ENCODE peak calls at places on chromosome 17, in nine cellular contexts. C is H9, R is Calu3, A is bronchial epithelial cell, N is type B pancreatic cell, P is endodermal cell, E is cardiac muscle cell, U is transverse colon, Q is AG04449. O is an unnamed sample.

GRCh38 chr17:59754547-59754946 is 47.1 kb downstream of the VMP1 start:
- DNase-seq in C (no peak), R (peak; percentile 21), A (peak; percentile 98), N (no peak), P (no peak), E (no peak), U (no peak), Q (peak; percentile 92), O (no peak)

GRCh38 chr17:14038206-14038605 is 31.1 kb upstream of the COX10 start:
- DNase-seq in C (no peak), R (no peak), A (peak; percentile 2), N (no peak), P (no peak), E (no peak), U (no peak), Q (peak; percentile 44), O (no peak)

GRCh38 chr17:17153709-17154108 is 52.4 kb downstream of the PLD6 start:
- DNase-seq in C (no peak), R (no peak), A (no peak), N (no peak), P (no peak), E (no peak), U (no peak), Q (no peak), O (no peak)

GRCh38 chr17:12522743-12523181 is 142.9 kb upstream of the MYOCD start:
- DNase-seq in C (no peak), R (peak; percentile 27), A (peak; percentile 72), N (no peak), P (peak; percentile 57), E (peak; percentile 58), U (peak; percentile 51), Q (peak; percentile 59), O (no peak)

GRCh38 chr17:65228734-65229390 is 91.7 kb downstream of the RGS9 start:
- DNase-seq in C (no peak), R (no peak), A (peak; percentile 49), N (no peak), P (peak; percentile 67), E (peak; percentile 4), U (no peak), Q (no peak), O (peak; percentile 80)

GRCh38 chr17:28385037-28385797 is 13.7 kb downstream of the SARM1 start:
- DNase-seq in C (peak; percentile 62), R (peak; percentile 61), A (no peak), N (no peak), P (peak; percentile 55), E (no peak), U (peak; percentile 42), Q (no peak), O (no peak)

GRCh38 chr17:19733953-19734526 is 14.1 kb downstream of the ALDH3A1 start:
- DNase-seq in C (no peak), R (no peak), A (no peak), N (no peak), P (no peak), E (no peak), U (peak; percentile 37), Q (no peak), O (no peak)

GRCh38 chr17:8005951-8006730 is 3.7 kb downstream of the GUCY2D start:
- DNase-seq in C (no peak), R (no peak), A (no peak), N (no peak), P (no peak), E (no peak), U (no peak), Q (no peak), O (peak; percentile 60)

GRCh38 chr17:12996357-12996756 is 21.5 kb downstream of the ELAC2 start:
- DNase-seq in C (no peak), R (no peak), A (no peak), N (no peak), P (no peak), E (no peak), U (no peak), Q (no peak), O (no peak)

GRCh38 chr17:50663812-50664374 is 29.2 kb downstream of the ABCC3 start:
- DNase-seq in C (no peak), R (no peak), A (no peak), N (no peak), P (no peak), E (no peak), U (no peak), Q (no peak), O (no peak)

GRCh38 chr17:78706271-78706915 is 75.7 kb downstream of the CYTH1 start:
- DNase-seq in C (no peak), R (peak; percentile 44), A (peak; percentile 98), N (no peak), P (peak; percentile 14), E (no peak), U (peak; percentile 20), Q (no peak), O (peak; percentile 78)

GRCh38 chr17:57243171-57243622 is 13.1 kb upstream of the MSI2 start:
- DNase-seq in C (peak; percentile 87), R (peak; percentile 65), A (peak; percentile 53), N (no peak), P (peak; percentile 93), E (peak; percentile 73), U (peak; percentile 79), Q (peak; percentile 1), O (peak; percentile 81)
- TF ChIP-seq CTCF in C (peak; percentile 100), R (peak; percentile 94), A (peak; percentile 100), N (peak; percentile 99), P (peak; percentile 99), E (peak; percentile 100), U (peak; percentile 99), Q (peak; percentile 99), O (peak; percentile 100)

DNA sequence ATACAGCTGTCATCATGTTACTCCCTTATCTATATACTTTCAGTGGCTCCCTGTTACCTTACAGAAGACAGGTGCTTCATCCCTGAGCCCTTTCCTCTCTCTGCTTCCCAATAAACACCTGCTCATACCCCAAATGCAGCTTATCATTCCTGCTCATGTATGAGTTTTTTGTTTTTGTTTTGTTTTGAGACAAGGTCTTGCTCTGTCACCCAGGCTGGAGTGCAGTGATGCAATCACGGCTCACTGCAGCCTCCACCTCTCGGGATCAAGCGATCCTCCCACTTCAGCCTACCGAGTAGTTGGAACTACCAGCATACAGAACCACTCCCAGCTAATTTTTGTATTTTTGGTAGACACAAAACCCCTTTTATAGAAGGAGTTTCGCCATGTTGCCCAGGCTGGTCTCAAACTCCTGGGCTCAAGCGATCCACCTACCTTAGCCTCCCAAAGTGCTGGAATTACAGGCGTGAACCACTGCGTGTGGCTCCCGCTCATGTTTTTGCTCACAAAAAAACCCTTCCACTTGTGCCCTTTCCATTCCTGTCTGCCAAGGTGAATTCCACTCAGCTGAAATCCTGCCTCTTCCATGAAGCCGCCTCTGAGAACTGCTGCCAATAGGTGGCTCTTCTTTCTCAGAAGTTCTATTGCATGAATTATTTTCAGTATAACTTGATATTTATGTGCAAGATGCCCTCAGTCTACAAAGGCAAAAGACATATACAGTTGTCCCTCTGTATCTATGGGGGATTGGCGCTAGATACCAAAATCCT is 7.9 kb upstream of the RNF157 start:
- DNase-seq in C (no peak), R (no peak), A (peak; percentile 27), N (no peak), P (peak; percentile 42), E (no peak), U (no peak), Q (no peak), O (no peak)
- TF ChIP-seq CTCF in C (no peak), R (peak; percentile 16), A (peak; percentile 19), N (no peak), P (peak; percentile 34), E (peak; percentile 27), U (no peak), Q (peak; percentile 13), O (no peak)

GRCh38 chr17:72693956-72694355 is 398.5 kb downstream of the SLC39A11 start:
- DNase-seq in C (no peak), R (no peak), A (no peak), N (no peak), P (no peak), E (no peak), U (no peak), Q (no peak), O (no peak)

GRCh38 chr17:72699566-72699965 is 392.9 kb downstream of the SLC39A11 start:
- DNase-seq in C (no peak), R (no peak), A (no peak), N (no peak), P (no peak), E (no peak), U (no peak), Q (no peak), O (no peak)

GRCh38 chr17:72700226-72700625 is 392.3 kb downstream of the SLC39A11 start:
- DNase-seq in C (no peak), R (no peak), A (no peak), N (no peak), P (no peak), E (no peak), U (no peak), Q (no peak), O (no peak)

GRCh38 chr17:72696156-72696555 is 396.3 kb downstream of the SLC39A11 start:
- DNase-seq in C (no peak), R (no peak), A (no peak), N (no peak), P (no peak), E (no peak), U (no peak), Q (no peak), O (no peak)

GRCh38 chr17:72697602-72698146 is 394.8 kb downstream of the SLC39A11 start:
- DNase-seq in C (no peak), R (no peak), A (no peak), N (no peak), P (no peak), E (peak; percentile 10), U (no peak), Q (no peak), O (no peak)
- TF ChIP-seq CTCF in C (no peak), R (no peak), A (no peak), N (no peak), P (no peak), E (no peak), U (no peak), Q (no peak), O (no peak)

DNA sequence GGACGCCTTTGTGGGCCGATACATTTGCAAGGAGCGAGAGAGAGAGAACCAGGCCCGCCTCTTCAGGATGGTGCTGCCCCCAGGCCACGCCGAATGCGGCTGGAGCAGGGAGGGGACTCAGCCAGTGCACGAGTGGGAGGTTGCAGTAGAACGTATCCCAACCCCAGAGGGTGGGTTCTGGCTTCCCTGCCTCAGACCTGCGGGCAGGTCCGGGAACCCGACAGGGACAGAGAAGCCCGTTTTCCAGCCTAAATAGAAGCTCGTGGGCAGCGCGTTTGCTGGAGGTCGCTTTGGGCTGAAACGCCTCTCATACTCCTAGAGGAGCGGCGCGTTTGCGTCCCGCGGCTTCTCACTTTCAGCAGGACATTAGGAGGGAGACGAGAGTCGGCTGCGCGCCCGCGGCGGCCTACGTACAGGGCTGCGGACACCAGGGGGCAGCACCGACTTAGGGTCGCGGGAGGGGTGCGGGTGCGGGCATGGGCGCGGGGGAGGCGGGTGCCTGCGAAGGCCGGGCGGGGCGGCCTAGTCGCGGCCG is 11.0 kb downstream of the TBX2 start:
- DNase-seq in C (peak; percentile 93), R (no peak), A (no peak), N (peak; percentile 87), P (peak; percentile 98), E (peak; percentile 89), U (peak; percentile 76), Q (no peak), O (peak; percentile 81)
- TF ChIP-seq CTCF in C (peak; percentile 66), R (no peak), A (peak; percentile 48), N (peak; percentile 70), P (peak; percentile 77), E (peak; percentile 59), U (peak; percentile 26), Q (peak; percentile 49), O (peak; percentile 81)

O was measured in GM13977.